ENCODE peak calls at places on chromosomes 11 and 22, in seven cellular contexts. L is IMR-90, V is GM23248, K is Panc1, U is lower leg skin, O is A549, E is RWPE2. D is an unnamed sample.

GRCh38 chr11:129750343-129751292 is 65.0 kb upstream of the TMEM45B start:
- DNase-seq in L (peak), V (peak), K (peak), U (peak), O (peak), E (no peak), D (peak)

GRCh38 chr11:35009191-35009940 is 92.9 kb downstream of the PDHX start:
- DNase-seq in L (peak), V (peak), K (no peak), U (no peak), O (peak), E (no peak), D (peak)

GRCh38 chr22:50701428-50702154 is 29.0 kb downstream of the SHANK3 start:
- DNase-seq in L (no peak), V (no peak), K (no peak), U (no peak), O (no peak), E (peak), D (no peak)

GRCh38 chr11:15800121-15800800 is 556.1 kb downstream of the SOX6 start:
- DNase-seq in L (peak), V (peak), K (no peak), U (peak), O (no peak), E (peak), D (peak)

GRCh38 chr11:36364551-36364950 is 68.5 kb downstream of the PRR5L start:
- DNase-seq in L (no peak), V (peak), K (no peak), U (no peak), O (no peak), E (no peak), D (peak)

GRCh38 chr22:41178425-41178975 is 26.6 kb upstream of the L3MBTL2 start:
- DNase-seq in L (no peak), V (no peak), K (no peak), U (no peak), O (no peak), E (no peak), D (no peak)

GRCh38 chr22:43853328-43853931 is 8.9 kb downstream of the SULT4A1 start:
- DNase-seq in L (no peak), V (no peak), K (no peak), U (no peak), O (no peak), E (no peak), D (no peak)

GRCh38 chr11:107856981-107857517 is 1.5 kb downstream of the SLC35F2 start:
- DNase-seq in L (no peak), V (peak), K (peak), U (peak), O (peak), E (no peak), D (peak)

GRCh38 chr11:2942447-2942846 is 13.2 kb upstream of the PHLDA2 start:
- DNase-seq in L (no peak), V (no peak), K (no peak), U (no peak), O (no peak), E (no peak), D (peak)

GRCh38 chr22:43388420-43388851 is 23.4 kb upstream of the MPPED1 start:
- DNase-seq in L (peak), V (peak), K (no peak), U (peak), O (peak), E (no peak), D (peak)

GRCh38 chr11:109604506-109604905 is 182.5 kb downstream of the C11orf87 start:
- DNase-seq in L (no peak), V (peak), K (no peak), U (no peak), O (no peak), E (no peak), D (no peak)

GRCh38 chr11:115682101-115682500 is 177.9 kb upstream of the CADM1 start:
- DNase-seq in L (peak), V (no peak), K (no peak), U (no peak), O (no peak), E (no peak), D (no peak)

GRCh38 chr11:123145661-123146060 is 49.4 kb downstream of the CLMP start:
- DNase-seq in L (no peak), V (no peak), K (no peak), U (no peak), O (peak), E (no peak), D (no peak)

GRCh38 chr11:12052676-12053605 is 44.5 kb upstream of the DKK3 start:
- DNase-seq in L (no peak), V (no peak), K (no peak), U (no peak), O (peak), E (no peak), D (no peak)

GRCh38 chr11:18050853-18051252 is 4.8 kb upstream of the TPH1 start:
- DNase-seq in L (no peak), V (no peak), K (no peak), U (no peak), O (no peak), E (no peak), D (no peak)

GRCh38 chr22:45962756-45963155 is 14.2 kb downstream of the WNT7B start:
- DNase-seq in L (no peak), V (no peak), K (no peak), U (no peak), O (no peak), E (no peak), D (no peak)

GRCh38 chr11:82738116-82738515 is 4.5 kb upstream of the FAM181B start:
- DNase-seq in L (no peak), V (no peak), K (no peak), U (no peak), O (no peak), E (no peak), D (no peak)

GRCh38 chr22:29209624-29209929 is 3.9 kb downstream of the EMID1 start:
- DNase-seq in L (no peak), V (no peak), K (no peak), U (no peak), O (no peak), E (no peak), D (no peak)

GRCh38 chr11:18729426-18729825 is 3.4 kb upstream of the IGSF22 start:
- DNase-seq in L (no peak), V (no peak), K (no peak), U (no peak), O (no peak), E (no peak), D (no peak)

GRCh38 chr11:33234397-33235168 is 22.6 kb upstream of the HIPK3 start:
- DNase-seq in L (peak), V (peak), K (no peak), U (no peak), O (no peak), E (no peak), D (no peak)

GRCh38 chr22:45804986-45805325 is 133.3 kb downstream of the ATXN10 start:
- DNase-seq in L (peak), V (peak), K (peak), U (no peak), O (peak), E (no peak), D (no peak)

GRCh38 chr11:16226245-16226644 is 130.1 kb downstream of the SOX6 start:
- DNase-seq in L (peak), V (no peak), K (no peak), U (no peak), O (peak), E (peak), D (peak)

GRCh38 chr11:104484784-104485554 is 321.0 kb upstream of the PDGFD start:
- DNase-seq in L (peak), V (no peak), K (no peak), U (no peak), O (no peak), E (no peak), D (no peak)

GRCh38 chr22:47160781-47161520 is 398.5 kb downstream of the TBC1D22A start:
- DNase-seq in L (no peak), V (no peak), K (no peak), U (no peak), O (no peak), E (no peak), D (no peak)

GRCh38 chr11:42657169-42657568 is 654.6 kb upstream of the API5 start:
- DNase-seq in L (no peak), V (no peak), K (no peak), U (no peak), O (no peak), E (no peak), D (no peak)

GRCh38 chr11:17695454-17696441 is 23.6 kb upstream of the MYOD1 start:
- DNase-seq in L (no peak), V (no peak), K (no peak), U (no peak), O (no peak), E (no peak), D (no peak)

GRCh38 chr11:126969865-126970479 is 30.6 kb downstream of the KIRREL3 start:
- DNase-seq in L (peak), V (peak), K (peak), U (no peak), O (peak), E (no peak), D (no peak)

GRCh38 chr11:8744423-8744822 is 61.8 kb downstream of the RPL27A start:
- DNase-seq in L (no peak), V (peak), K (no peak), U (no peak), O (no peak), E (no peak), D (no peak)

GRCh38 chr11:123063396-123064267 is 1.7 kb upstream of the HSPA8 start:
- DNase-seq in L (peak), V (peak), K (no peak), U (peak), O (peak), E (no peak), D (peak)

GRCh38 chr22:28450109-28450508 is 229.5 kb downstream of the TTC28 start:
- DNase-seq in L (peak), V (no peak), K (no peak), U (no peak), O (no peak), E (no peak), D (no peak)

GRCh38 chr11:765025-765801 is 12.1 kb downstream of the GATD1 start:
- DNase-seq in L (peak), V (peak), K (no peak), U (no peak), O (peak), E (peak), D (peak)

GRCh38 chr22:49492308-49492707 is 335.4 kb downstream of the BRD1 start:
- DNase-seq in L (no peak), V (no peak), K (no peak), U (no peak), O (no peak), E (no peak), D (no peak)

DNA sequence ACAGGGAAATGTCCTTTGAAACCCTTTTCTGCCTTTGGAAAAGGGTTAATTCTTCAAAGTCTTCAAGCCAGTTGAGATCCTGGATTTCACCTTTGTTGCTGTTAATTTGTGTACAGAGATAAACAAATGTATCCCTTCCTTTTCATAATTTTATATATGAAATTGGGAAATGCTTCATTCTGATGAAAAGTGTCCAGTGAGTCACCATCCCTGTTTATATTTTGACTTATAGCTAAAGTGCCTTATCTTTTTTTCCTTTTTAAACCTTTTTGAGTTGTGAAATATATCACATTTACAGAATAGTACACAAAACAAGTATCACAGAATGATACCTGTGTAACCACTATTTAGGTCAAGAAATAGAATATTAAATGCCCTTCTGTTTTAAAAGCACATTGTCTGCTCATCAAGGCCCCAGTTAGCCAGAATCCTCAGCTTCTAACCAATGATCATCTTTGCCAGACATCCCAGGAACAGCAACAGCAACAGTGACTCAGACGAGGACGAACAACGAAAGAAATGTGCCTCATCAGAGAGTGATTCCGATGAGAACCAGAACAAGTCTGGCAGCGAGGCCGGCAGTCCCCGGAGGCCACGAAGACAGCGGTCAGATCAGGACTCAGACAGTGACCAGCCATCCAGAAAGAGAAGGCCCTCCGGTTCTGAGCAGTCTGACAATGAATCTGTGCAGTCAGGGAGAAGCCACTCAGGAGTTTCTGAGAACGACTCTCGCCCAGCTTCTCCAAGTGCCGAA is 27.3 kb downstream of the CTR9 start:
- DNase-seq in L (peak), V (peak), K (no peak), U (peak), O (no peak), E (no peak), D (no peak)
- H3K4me3 ChIP-seq in L (no peak), V (peak), K (no peak), U (no peak), O (no peak), E (no peak), D (no peak)

GRCh38 chr22:32625985-32626384 is 151.4 kb downstream of the FBXO7 start:
- DNase-seq in L (no peak), V (peak), K (no peak), U (no peak), O (no peak), E (no peak), D (no peak)
- H3K4me3 ChIP-seq in L (no peak), V (no peak), K (no peak), U (no peak), O (no peak), E (no peak), D (no peak)

GRCh38 chr11:71999813-72000590 is 1.3 kb downstream of the IL18BP start:
- DNase-seq in L (no peak), V (no peak), K (no peak), U (no peak), O (no peak), E (no peak), D (no peak)
- H3K4me3 ChIP-seq in L (no peak), V (no peak), K (no peak), U (no peak), O (no peak), E (no peak), D (no peak)

DNA sequence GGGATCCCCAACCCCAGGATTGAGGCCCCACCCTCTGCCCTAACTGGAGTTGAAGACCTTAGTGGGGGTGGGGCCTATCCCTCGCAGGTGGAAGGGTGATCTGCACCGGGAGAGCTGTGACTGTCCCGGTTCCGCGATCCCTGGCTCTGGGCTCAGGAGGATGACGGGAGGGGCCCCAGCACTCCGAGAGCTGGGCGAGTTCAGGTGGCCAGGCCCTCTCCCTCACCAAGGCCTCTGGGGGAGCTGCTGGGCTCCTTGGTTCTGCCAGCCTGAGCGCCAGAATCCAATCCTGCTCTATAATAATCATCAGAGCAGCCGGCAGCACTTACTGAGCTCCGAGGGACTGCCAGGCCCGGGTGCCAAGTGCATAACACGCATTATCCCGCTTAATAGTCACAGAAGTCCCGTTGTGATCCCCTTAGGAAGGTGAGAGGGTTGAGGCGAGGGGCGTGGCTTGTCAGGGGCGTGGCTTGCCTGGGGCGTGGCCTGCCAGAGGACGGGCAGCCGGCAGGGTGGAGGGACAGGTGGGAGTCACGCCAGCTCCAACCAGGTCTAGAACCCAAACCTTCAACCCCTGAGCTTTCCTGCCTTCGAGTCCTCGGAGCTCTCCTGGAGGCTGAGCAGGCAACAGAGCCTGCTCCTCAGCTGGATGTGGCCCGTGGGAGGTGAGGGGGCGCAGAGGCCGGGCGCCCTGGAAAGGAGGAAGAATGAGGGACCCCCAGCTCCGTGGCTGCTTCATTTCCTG is 7.2 kb upstream of the SYT7 start:
- DNase-seq in L (no peak), V (peak), K (no peak), U (no peak), O (peak), E (no peak), D (peak)
- H3K4me3 ChIP-seq in L (no peak), V (peak), K (peak), U (peak), O (peak), E (peak), D (no peak)

GRCh38 chr11:65121447-65121864 is 478 bp downstream of the FAU start:
- DNase-seq in L (no peak), V (peak), K (no peak), U (no peak), O (peak), E (no peak), D (no peak)
- H3K4me3 ChIP-seq in L (peak), V (peak), K (peak), U (peak), O (peak), E (peak), D (peak)